ENCODE peak calls at places on chromosomes 3 and 15, in six cellular contexts. U is HCT116, B is mucosa of descending colon, H is NB4, D is brain microvascular endothelial cell, F is BE2C. Z is an unnamed sample.

GRCh38 chr15:52180196-52180835 is 10.9 kb downstream of the GNB5 start:
- DNase-seq in F (no peak), H (no peak), B (peak), D (no peak), U (no peak), Z (no peak)

GRCh38 chr3:2937578-2937977 is 172.6 kb downstream of the IL5RA start:
- DNase-seq in F (no peak), B (no peak), U (no peak), H (no peak), D (no peak), Z (no peak)

GRCh38 chr15:55552926-55553325 is 35.2 kb downstream of the PYGO1 start:
- DNase-seq in D (peak), H (no peak), B (no peak), U (no peak), F (peak), Z (no peak)

GRCh38 chr3:10517616-10518015 is 12.2 kb upstream of the ATP2B2 start:
- DNase-seq in U (no peak), F (no peak), H (no peak), D (no peak), B (no peak), Z (peak)

GRCh38 chr15:58758141-58758540 is 8.6 kb upstream of the ADAM10 start:
- DNase-seq in U (no peak), F (no peak), D (no peak), H (peak), B (no peak), Z (no peak)

GRCh38 chr3:113441051-113441770 is at the start of gene CFAP44:
- DNase-seq in B (peak), F (peak), H (no peak), U (no peak), D (peak), Z (peak)

GRCh38 chr15:70876683-70877082 is 15.6 kb downstream of the THAP10 start:
- DNase-seq in U (no peak), H (no peak), F (no peak), D (no peak), B (no peak), Z (no peak)

GRCh38 chr3:136305879-136306278 is 55.7 kb downstream of the PCCB start:
- DNase-seq in F (no peak), D (no peak), H (peak), U (peak), B (no peak), Z (no peak)

GRCh38 chr3:72078661-72079368 is 293.9 kb upstream of the PROK2 start:
- DNase-seq in U (no peak), F (no peak), H (no peak), B (no peak), D (no peak), Z (no peak)

DNA sequence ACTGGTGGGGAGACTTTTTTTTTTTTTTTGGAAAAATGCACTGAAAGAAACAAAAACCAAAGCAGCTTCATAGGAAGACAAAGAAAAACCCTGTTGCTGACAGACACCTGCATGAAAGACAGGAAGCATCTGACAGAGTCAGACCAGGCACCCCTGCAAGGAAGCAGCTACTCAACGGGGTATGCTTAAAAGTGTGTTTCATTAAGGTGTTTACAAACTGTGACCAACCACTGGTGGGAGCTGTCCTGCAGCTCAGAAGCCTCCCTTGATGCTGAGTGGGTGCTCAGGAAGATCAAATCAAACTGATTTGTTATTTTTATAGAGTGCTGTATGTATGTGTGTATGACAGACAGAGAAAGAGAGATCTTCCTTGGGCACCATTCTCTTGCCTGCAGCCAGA is 34.7 kb upstream of the AGBL1 start:
- DNase-seq in H (peak), F (no peak), D (no peak), B (no peak), U (no peak), Z (no peak)
- TF ChIP-seq CTCF in H (peak), F (no peak), D (no peak), B (no peak), U (no peak), Z (no peak)

GRCh38 chr3:49132073-49132436 is 795 bp downstream of the LAMB2 start:
- DNase-seq in B (no peak), U (no peak), D (no peak), H (no peak), F (no peak), Z (no peak)

GRCh38 chr3:49133226-49133951 is 539 bp upstream of the LAMB2 start:
- DNase-seq in D (peak), B (peak), U (peak), H (peak), F (peak), Z (peak)

GRCh38 chr3:49132437-49133225 is at the start of gene LAMB2:
- DNase-seq in F (peak), B (peak), H (no peak), U (peak), D (peak), Z (peak)

GRCh38 chr3:49131576-49131975 is 1.3 kb downstream of the LAMB2 start:
- DNase-seq in U (no peak), H (no peak), F (no peak), B (no peak), D (no peak), Z (no peak)

DNA sequence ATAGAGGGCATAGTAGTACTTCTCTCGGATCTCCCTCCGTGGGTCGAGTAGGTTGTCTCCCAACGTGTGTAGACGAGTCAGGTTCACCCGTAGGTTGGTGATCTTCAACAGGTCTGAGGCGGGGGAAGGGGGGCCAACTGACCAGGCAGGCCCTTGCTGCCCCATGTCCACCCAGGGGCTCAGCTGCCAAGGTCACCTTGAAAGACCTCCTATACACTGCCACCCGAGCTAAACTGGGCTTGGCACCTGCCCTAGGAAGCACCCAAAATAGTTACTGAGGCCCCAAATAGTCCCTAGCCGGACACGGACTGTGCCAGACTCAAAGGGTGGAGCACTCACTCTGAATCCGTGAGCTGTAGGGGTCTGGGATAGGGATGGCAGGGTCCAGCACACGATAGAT is 1.8 kb downstream of the LAMB2 start:
- DNase-seq in U (no peak), B (no peak), F (no peak), D (no peak), H (no peak), Z (no peak)
- H3K4me3 ChIP-seq in U (no peak), B (no peak), F (no peak), D (no peak), H (no peak), Z (no peak)

GRCh38 chr3:107884719-107885460 is 205.9 kb downstream of the CD47 start:
- DNase-seq in D (no peak), F (peak), H (peak), U (no peak), B (no peak), Z (no peak)
- TF ChIP-seq CTCF in D (peak), F (peak), H (no peak), U (peak), B (no peak), Z (no peak)

GRCh38 chr15:68796576-68796975 is 24.1 kb downstream of the ANP32A start:
- DNase-seq in F (no peak), U (no peak), H (no peak), D (no peak), B (no peak), Z (no peak)

GRCh38 chr15:68794869-68795268 is 25.8 kb downstream of the ANP32A start:
- DNase-seq in B (no peak), H (no peak), U (no peak), D (no peak), F (no peak), Z (no peak)

GRCh38 chr15:68794307-68794706 is 26.4 kb downstream of the ANP32A start:
- DNase-seq in B (no peak), H (no peak), D (no peak), F (no peak), U (no peak), Z (no peak)

GRCh38 chr15:68793776-68794175 is 26.9 kb downstream of the ANP32A start:
- DNase-seq in F (no peak), D (no peak), H (no peak), B (no peak), U (no peak), Z (no peak)

DNA sequence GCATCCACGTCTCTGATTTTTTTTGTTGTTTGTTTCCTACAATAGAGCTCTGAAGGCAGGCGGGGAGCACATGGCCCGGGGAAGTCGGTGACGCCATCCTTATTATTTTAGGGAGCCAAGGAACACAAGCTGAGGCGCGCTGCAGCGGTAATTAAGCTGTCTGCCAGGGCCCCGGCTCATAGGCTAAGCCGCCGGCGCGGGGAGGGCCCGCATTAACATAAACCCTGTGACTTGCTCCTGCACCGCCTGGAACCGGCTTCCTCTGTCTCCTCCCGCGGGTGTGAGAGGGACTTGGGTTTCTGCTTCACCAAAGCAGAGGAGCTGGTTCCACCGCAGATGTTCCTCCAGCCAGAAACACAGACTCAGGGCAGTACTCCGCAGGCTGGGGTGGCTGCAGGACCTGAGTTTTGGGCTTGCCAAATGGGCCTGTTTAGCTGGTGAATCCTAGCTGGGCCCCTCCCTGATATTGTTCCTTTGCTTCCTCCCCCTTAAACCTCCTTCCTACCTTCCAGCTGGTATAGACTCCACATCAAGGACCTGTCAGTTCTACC is 25.3 kb downstream of the ANP32A start:
- DNase-seq in U (no peak), H (no peak), D (peak), B (peak), F (no peak), Z (peak)
- H3K4me3 ChIP-seq in U (no peak), H (no peak), D (no peak), B (no peak), F (no peak), Z (peak)